ENCODE peak calls at places on chromosomes 5 and 9, in ten cellular contexts. N is cardiac fibroblast, V is GM12878, J is GM12865, M is Peyer's patch, A is A549, H is H9, Y is fibroblast of mammary gland, S is MM.1S, T is heart left ventricle. R is an unnamed sample.

GRCh38 chr5:64299805-64300204 is 134.2 kb downstream of the RNF180 start:
- DNase-seq in N (peak), V (no peak), J (no peak), M (no peak), A (no peak), H (no peak), Y (peak), S (no peak), T (no peak), R (no peak)

GRCh38 chr9:4196376-4196775 is 103.5 kb downstream of the GLIS3 start:
- DNase-seq in N (peak), V (no peak), J (no peak), M (no peak), A (no peak), H (no peak), Y (peak), S (no peak), T (no peak), R (no peak)

GRCh38 chr9:137000177-137000930 is 4.0 kb upstream of the CLIC3 start:
- DNase-seq in N (peak), V (peak), J (peak), M (peak), A (no peak), H (no peak), Y (peak), S (peak), T (no peak), R (peak)

GRCh38 chr5:80151890-80152289 is 104.0 kb downstream of the SERINC5 start:
- DNase-seq in N (no peak), V (no peak), J (no peak), M (no peak), A (no peak), H (no peak), Y (no peak), S (no peak), T (no peak), R (no peak)

GRCh38 chr9:120393386-120394057 is 186.4 kb downstream of the CDK5RAP2 start:
- DNase-seq in N (peak), V (no peak), J (no peak), M (no peak), A (no peak), H (no peak), Y (peak), S (no peak), T (no peak), R (no peak)

GRCh38 chr9:37382982-37383357 is 39.5 kb upstream of the GRHPR start:
- DNase-seq in N (no peak), V (no peak), J (no peak), M (no peak), A (no peak), H (no peak), Y (no peak), S (no peak), T (no peak), R (no peak)

GRCh38 chr9:121317737-121318630 is 50.0 kb downstream of the GSN start:
- DNase-seq in N (no peak), V (no peak), J (no peak), M (no peak), A (no peak), H (no peak), Y (no peak), S (no peak), T (peak), R (no peak)

GRCh38 chr5:35617060-35617434 is 616 bp upstream of the SPEF2 start:
- DNase-seq in N (no peak), V (no peak), J (no peak), M (no peak), A (no peak), H (no peak), Y (no peak), S (no peak), T (no peak), R (no peak)

GRCh38 chr5:93236807-93237421 is 344.1 kb downstream of the NR2F1-AS1 start:
- DNase-seq in N (peak), V (no peak), J (no peak), M (no peak), A (no peak), H (no peak), Y (peak), S (no peak), T (no peak), R (no peak)

GRCh38 chr5:107985144-107985543 is 314.4 kb upstream of the EFNA5 start:
- DNase-seq in N (peak), V (no peak), J (no peak), M (no peak), A (no peak), H (no peak), Y (peak), S (no peak), T (no peak), R (no peak)

GRCh38 chr5:61966558-61966957 is 339.4 kb upstream of the KIF2A start:
- DNase-seq in N (no peak), V (no peak), J (no peak), M (no peak), A (no peak), H (no peak), Y (no peak), S (no peak), T (no peak), R (no peak)

GRCh38 chr5:90557871-90558270 is 726 bp upstream of the ADGRV1 start:
- DNase-seq in N (no peak), V (no peak), J (no peak), M (no peak), A (no peak), H (no peak), Y (no peak), S (peak), T (no peak), R (no peak)

GRCh38 chr5:140141241-140141640 is 15.5 kb downstream of the IGIP start:
- DNase-seq in N (peak), V (no peak), J (no peak), M (no peak), A (no peak), H (no peak), Y (peak), S (no peak), T (no peak), R (no peak)

GRCh38 chr5:96978812-96979449 is 43.1 kb downstream of the LNPEP start:
- DNase-seq in N (no peak), V (no peak), J (no peak), M (no peak), A (no peak), H (no peak), Y (peak), S (no peak), T (no peak), R (no peak)

GRCh38 chr5:132561601-132562000 is 4.8 kb downstream of the RAD50 start:
- DNase-seq in N (peak), V (no peak), J (no peak), M (no peak), A (no peak), H (no peak), Y (no peak), S (no peak), T (no peak), R (no peak)

GRCh38 chr9:34796924-34797323 is 87.0 kb upstream of the CCL21 start:
- DNase-seq in N (no peak), V (no peak), J (no peak), M (no peak), A (no peak), H (peak), Y (no peak), S (no peak), T (no peak), R (no peak)

GRCh38 chr5:16805478-16805877 is 130.6 kb downstream of the MYO10 start:
- DNase-seq in N (no peak), V (no peak), J (no peak), M (no peak), A (no peak), H (no peak), Y (peak), S (no peak), T (no peak), R (no peak)

GRCh38 chr9:134908524-134909364 is 9.0 kb downstream of the FCN1 start:
- DNase-seq in N (no peak), V (no peak), J (no peak), M (no peak), A (no peak), H (no peak), Y (no peak), S (no peak), T (no peak), R (no peak)

GRCh38 chr9:111251453-111251837 is 78.6 kb downstream of the OR2K2 start:
- DNase-seq in N (no peak), V (no peak), J (no peak), M (no peak), A (no peak), H (no peak), Y (no peak), S (no peak), T (no peak), R (no peak)

GRCh38 chr5:65791721-65792698 is 70.0 kb downstream of the NLN start:
- DNase-seq in N (no peak), V (no peak), J (no peak), M (no peak), A (no peak), H (no peak), Y (no peak), S (no peak), T (no peak), R (no peak)

GRCh38 chr9:18263367-18263766 is 210.6 kb upstream of the ADAMTSL1 start:
- DNase-seq in N (no peak), V (no peak), J (no peak), M (no peak), A (no peak), H (peak), Y (no peak), S (no peak), T (no peak), R (no peak)

GRCh38 chr5:76601470-76601869 is 21.7 kb downstream of the F2RL2 start:
- DNase-seq in N (peak), V (no peak), J (peak), M (no peak), A (peak), H (peak), Y (peak), S (peak), T (no peak), R (peak)

GRCh38 chr5:93246093-93246855 is 334.7 kb downstream of the NR2F1-AS1 start:
- DNase-seq in N (no peak), V (no peak), J (no peak), M (no peak), A (no peak), H (no peak), Y (peak), S (no peak), T (no peak), R (no peak)

GRCh38 chr9:106820866-106821265 is 42.1 kb upstream of the ZNF462 start:
- DNase-seq in N (no peak), V (no peak), J (no peak), M (no peak), A (no peak), H (no peak), Y (no peak), S (no peak), T (no peak), R (no peak)

GRCh38 chr9:128340691-128341434 is 536 bp downstream of the SLC27A4 start:
- DNase-seq in N (no peak), V (no peak), J (no peak), M (peak), A (peak), H (peak), Y (no peak), S (peak), T (peak), R (no peak)

GRCh38 chr5:607541-608285 is 4.4 kb upstream of the CEP72 start:
- DNase-seq in N (no peak), V (peak), J (peak), M (peak), A (no peak), H (no peak), Y (no peak), S (peak), T (peak), R (peak)

GRCh38 chr5:33688041-33688980 is 203.5 kb downstream of the ADAMTS12 start:
- DNase-seq in N (peak), V (no peak), J (no peak), M (no peak), A (no peak), H (no peak), Y (peak), S (no peak), T (peak), R (no peak)

GRCh38 chr9:107487521-107488399 is 1.8 kb downstream of the KLF4 start:
- DNase-seq in N (peak), V (no peak), J (peak), M (no peak), A (peak), H (peak), Y (peak), S (no peak), T (peak), R (peak)

GRCh38 chr9:113454914-113455761 is 8.4 kb upstream of the RGS3 start:
- DNase-seq in N (peak), V (no peak), J (peak), M (no peak), A (no peak), H (no peak), Y (peak), S (peak), T (peak), R (no peak)

GRCh38 chr5:141757402-141757801 is 75.4 kb upstream of the ARAP3 start:
- DNase-seq in N (peak), V (no peak), J (no peak), M (no peak), A (peak), H (peak), Y (peak), S (no peak), T (no peak), R (no peak)

GRCh38 chr9:127742435-127743088 is 7.5 kb upstream of the TOR2A start:
- DNase-seq in N (no peak), V (no peak), J (no peak), M (no peak), A (peak), H (peak), Y (peak), S (no peak), T (no peak), R (no peak)

GRCh38 chr5:2813678-2814077 is 62.2 kb upstream of the IRX2 start:
- DNase-seq in N (no peak), V (no peak), J (no peak), M (no peak), A (no peak), H (peak), Y (no peak), S (no peak), T (no peak), R (no peak)

GRCh38 chr5:171599396-171599795 is 179.9 kb downstream of the FGF18 start:
- DNase-seq in N (no peak), V (no peak), J (no peak), M (no peak), A (no peak), H (peak), Y (no peak), S (no peak), T (peak), R (no peak)

GRCh38 chr5:2158767-2159166 is 276.0 kb upstream of the IRX4 start:
- DNase-seq in N (no peak), V (no peak), J (no peak), M (no peak), A (no peak), H (no peak), Y (no peak), S (no peak), T (no peak), R (no peak)

GRCh38 chr9:9919174-9919573 is 693.6 kb downstream of the PTPRD start:
- DNase-seq in N (no peak), V (no peak), J (no peak), M (no peak), A (no peak), H (peak), Y (no peak), S (no peak), T (no peak), R (no peak)

GRCh38 chr9:74876611-74877010 is 11.1 kb downstream of the TRPM6 start:
- DNase-seq in N (no peak), V (no peak), J (no peak), M (no peak), A (no peak), H (no peak), Y (no peak), S (no peak), T (no peak), R (no peak)

GRCh38 chr5:150609843-150610584 is 30.4 kb upstream of the SYNPO start:
- DNase-seq in N (no peak), V (no peak), J (no peak), M (no peak), A (no peak), H (no peak), Y (no peak), S (no peak), T (peak), R (no peak)

GRCh38 chr9:135768516-135769218 is 66.7 kb downstream of the KCNT1 start:
- DNase-seq in N (no peak), V (no peak), J (no peak), M (no peak), A (no peak), H (no peak), Y (no peak), S (no peak), T (no peak), R (no peak)

GRCh38 chr5:157750320-157750719 is 6.8 kb downstream of the LSM11 start:
- DNase-seq in N (peak), V (no peak), J (no peak), M (no peak), A (no peak), H (no peak), Y (peak), S (no peak), T (no peak), R (no peak)

DNA sequence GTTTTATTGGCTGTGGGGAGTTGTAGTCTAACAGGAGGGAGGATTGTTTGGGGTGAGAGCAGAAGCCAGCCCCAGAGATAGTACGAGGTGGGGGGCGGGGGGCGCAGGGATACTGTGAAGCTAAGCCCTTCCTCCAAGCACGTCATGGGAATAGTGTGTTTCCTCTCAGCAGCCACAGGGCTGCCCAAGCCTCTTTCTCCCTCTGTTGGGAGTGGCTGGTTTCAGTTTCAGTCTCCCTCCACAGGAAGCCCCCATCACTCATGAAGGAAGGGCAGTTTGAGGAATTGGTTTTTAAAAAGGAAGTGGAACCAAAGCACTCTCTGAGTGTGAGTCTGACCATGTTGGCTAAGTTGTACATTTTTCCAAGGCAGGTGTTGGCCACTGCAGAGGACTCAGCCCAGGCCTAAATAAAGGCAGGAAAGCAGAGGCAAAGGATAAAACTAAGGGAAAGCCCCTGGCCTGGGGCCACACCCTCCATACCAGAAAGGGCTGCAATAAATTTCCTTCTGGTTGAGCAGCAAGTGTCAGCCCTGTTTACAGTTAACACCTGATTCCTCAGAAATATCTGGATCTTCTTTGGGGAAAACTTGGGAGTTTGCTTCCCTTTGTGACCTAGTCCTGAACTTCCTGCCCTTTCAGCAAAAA is 3.2 kb downstream of the RAB24 start:
- DNase-seq in N (peak), V (peak), J (peak), M (peak), A (no peak), H (peak), Y (peak), S (peak), T (peak), R (peak)
- TF ChIP-seq CTCF in N (peak), V (peak), J (no peak), M (no peak), A (no peak), H (peak), Y (peak), S (no peak), T (no peak), R (no peak)

DNA sequence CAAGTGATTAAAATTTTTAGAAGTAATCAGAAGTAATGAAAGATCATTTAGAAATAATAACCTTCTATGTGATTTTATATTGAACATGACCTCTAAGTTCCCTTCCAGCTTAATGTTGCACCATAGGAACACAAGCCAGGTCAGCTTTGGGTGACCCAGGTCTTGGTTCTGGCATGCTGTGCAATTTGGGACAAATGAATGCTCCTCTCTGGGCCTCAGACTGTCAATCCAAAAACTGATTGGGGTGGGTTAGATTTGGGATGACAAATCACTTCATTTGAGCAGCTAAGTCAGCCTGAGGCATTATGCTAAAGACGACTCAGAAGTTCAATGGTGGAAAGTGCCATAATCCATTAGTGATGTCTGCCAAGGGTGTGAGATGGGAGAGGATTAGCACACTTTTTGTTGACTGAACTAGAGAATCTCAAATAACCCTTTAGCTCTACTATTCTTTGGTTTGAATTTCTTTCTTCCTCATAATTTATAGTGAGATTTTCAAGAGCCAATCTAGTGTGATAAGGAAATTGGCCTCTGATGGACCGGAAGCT is 60.7 kb upstream of the BOD1 start:
- DNase-seq in N (no peak), V (no peak), J (no peak), M (no peak), A (no peak), H (no peak), Y (no peak), S (no peak), T (no peak), R (no peak)
- TF ChIP-seq CTCF in N (no peak), V (no peak), J (no peak), M (no peak), A (no peak), H (no peak), Y (no peak), S (no peak), T (no peak), R (no peak)

GRCh38 chr9:92647671-92648446 is 22.1 kb downstream of the IPPK start:
- DNase-seq in N (no peak), V (no peak), J (no peak), M (no peak), A (no peak), H (peak), Y (no peak), S (no peak), T (no peak), R (no peak)

GRCh38 chr9:92650839-92651621 is 18.9 kb downstream of the IPPK start:
- DNase-seq in N (peak), V (no peak), J (no peak), M (no peak), A (no peak), H (peak), Y (peak), S (no peak), T (peak), R (no peak)

GRCh38 chr9:92650296-92650695 is 19.6 kb downstream of the IPPK start:
- DNase-seq in N (no peak), V (no peak), J (no peak), M (no peak), A (no peak), H (peak), Y (no peak), S (no peak), T (no peak), R (no peak)

GRCh38 chr9:92645041-92645440 is 24.9 kb downstream of the IPPK start:
- DNase-seq in N (no peak), V (no peak), J (no peak), M (peak), A (no peak), H (peak), Y (no peak), S (no peak), T (no peak), R (no peak)

GRCh38 chr9:92648447-92649406 is 21.2 kb downstream of the IPPK start:
- DNase-seq in N (no peak), V (no peak), J (no peak), M (no peak), A (no peak), H (peak), Y (no peak), S (no peak), T (no peak), R (no peak)
- TF ChIP-seq CTCF in N (no peak), V (no peak), J (no peak), M (no peak), A (no peak), H (peak), Y (no peak), S (no peak), T (no peak), R (peak)

DNA sequence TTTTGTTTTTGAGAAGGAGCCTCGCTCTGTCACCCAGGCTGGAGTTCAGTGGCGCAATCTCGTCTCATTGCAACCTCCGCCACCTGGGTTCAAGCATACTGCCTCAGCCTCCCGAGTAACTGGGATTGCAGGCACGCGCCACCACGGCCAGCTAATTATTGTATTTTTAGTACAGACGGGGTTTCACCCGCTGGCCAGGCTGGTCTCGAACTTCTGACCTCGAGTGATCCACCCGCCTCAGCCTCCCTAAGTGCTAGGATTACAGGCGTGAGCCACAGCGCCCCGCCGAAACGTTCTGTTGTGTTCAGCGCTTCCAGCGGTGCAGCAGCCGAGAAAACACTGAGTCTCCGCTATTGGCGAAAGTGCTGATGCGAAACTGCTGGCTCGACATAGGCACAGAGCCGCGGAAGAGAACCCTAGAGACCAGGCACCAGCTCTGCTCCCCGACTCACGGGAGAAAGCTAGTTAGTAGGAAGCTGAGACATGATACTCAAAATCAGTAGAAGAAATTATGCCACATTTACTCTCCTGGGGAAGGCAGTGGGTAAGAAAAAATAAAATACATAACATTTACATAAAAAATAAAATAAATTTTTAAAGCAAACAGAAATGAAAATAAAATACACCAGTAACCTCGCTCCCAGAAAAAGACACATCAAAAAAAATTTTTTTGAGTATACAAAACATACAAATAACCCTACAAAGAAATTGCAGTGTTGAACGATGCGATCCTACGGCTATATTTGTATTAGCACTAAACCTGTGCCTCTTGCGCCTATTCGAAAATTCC is 31.6 kb downstream of the ANXA2R start:
- DNase-seq in N (peak), V (no peak), J (peak), M (peak), A (peak), H (peak), Y (peak), S (peak), T (peak), R (peak)
- TF ChIP-seq CTCF in N (no peak), V (no peak), J (peak), M (no peak), A (peak), H (peak), Y (no peak), S (peak), T (no peak), R (peak)

R was measured in GM13977.